ENCODE peak calls at places on chromosomes 3 and 15, in six cellular contexts. I, O, V, N, P and R are unnamed samples. For H3K27me3, the result is how much of the 10 kb centered on the place peaks cover.

GRCh38 chr3:29072626-29073025 is 208.2 kb upstream of the RBMS3 start:
- DNase-seq in I (no peak), P (no peak), N (no peak), V (no peak), O (no peak), R (no peak)

GRCh38 chr3:182491571-182491970 is 301.7 kb upstream of the ATP11B start:
- DNase-seq in V (no peak), P (no peak), I (no peak), O (no peak), N (no peak), R (no peak)

GRCh38 chr3:16484216-16484615 is 29.3 kb downstream of the RFTN1 start:
- DNase-seq in N (no peak), O (no peak), I (peak), V (peak), P (no peak), R (no peak)

GRCh38 chr3:133591271-133591742 is 17.8 kb downstream of the CDV3 start:
- DNase-seq in I (peak), N (no peak), O (no peak), P (no peak), V (no peak), R (no peak)

GRCh38 chr3:126321490-126321889 is 35.7 kb downstream of the KLF15 start:
- DNase-seq in V (no peak), P (no peak), I (no peak), N (no peak), O (no peak), R (peak)

GRCh38 chr3:3119393-3119851 is 7.3 kb upstream of the TRNT1 start:
- DNase-seq in I (no peak), O (no peak), P (no peak), N (peak), V (no peak), R (no peak)

GRCh38 chr3:5731100-5731499 is 543.6 kb downstream of the EDEM1 start:
- DNase-seq in N (peak), O (no peak), I (no peak), V (no peak), P (no peak), R (no peak)

GRCh38 chr15:48935236-48935635 is 28.5 kb downstream of the SHC4 start:
- DNase-seq in P (no peak), I (no peak), V (no peak), N (no peak), O (no peak), R (no peak)

GRCh38 chr3:194404365-194405140 is 5.5 kb upstream of the GP5 start:
- DNase-seq in V (peak), N (no peak), I (peak), O (peak), P (no peak), R (no peak)

GRCh38 chr3:147419731-147420360 is 10.7 kb downstream of the ZIC1 start:
- DNase-seq in N (no peak), P (no peak), V (no peak), O (no peak), I (no peak), R (no peak)
- H3K27me3 ChIP-seq in N (half or more), P (half or more), V (under half), O (half or more), I (half or more), R (half or more)

GRCh38 chr3:185280572-185281365 is 26.9 kb upstream of the EHHADH start:
- DNase-seq in P (no peak), V (peak), O (no peak), I (peak), N (peak), R (no peak)
- TF ChIP-seq CTCF in P (peak), V (peak), O (peak), I (peak), N (peak), R (peak)

DNA sequence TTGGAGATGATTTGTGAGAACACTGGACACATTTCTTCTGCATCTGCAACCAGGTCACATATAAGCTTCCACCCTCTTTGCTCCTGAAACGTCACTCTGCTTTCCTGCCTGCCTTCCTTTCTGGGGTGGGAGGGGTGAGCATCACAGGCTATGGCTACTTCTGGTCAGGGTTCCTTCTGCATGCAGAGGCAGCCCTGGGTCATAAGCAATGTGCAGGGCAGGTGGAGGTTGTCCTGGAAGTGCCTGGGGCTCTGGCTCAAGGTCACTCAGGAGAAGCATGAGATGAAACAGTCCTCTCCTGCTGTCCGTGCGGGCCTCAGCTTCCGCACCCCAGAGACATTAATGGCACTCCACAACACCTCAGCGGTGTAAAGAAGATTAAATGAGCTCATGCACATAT is 15.1 kb downstream of the SLC6A20 start:
- DNase-seq in O (peak), V (no peak), N (no peak), I (no peak), P (no peak), R (no peak)
- H3K27me3 ChIP-seq in O (under half), V (under half), N (under half), I (under half), P (under half), R (under half)

GRCh38 chr3:54433846-54434245 is 311.5 kb downstream of the CACNA2D3 start:
- DNase-seq in P (no peak), V (no peak), N (peak), I (peak), O (no peak), R (peak)
- TF ChIP-seq CTCF in P (peak), V (no peak), N (no peak), I (peak), O (no peak), R (peak)

GRCh38 chr3:170470063-170471006 is 51.7 kb downstream of the CLDN11 start:
- DNase-seq in P (no peak), I (no peak), N (no peak), O (no peak), V (no peak), R (no peak)
- H3K27me3 ChIP-seq in P (under half), I (under half), N (under half), O (under half), V (under half), R (under half)

GRCh38 chr3:73772076-73772475 is 147.3 kb upstream of the PDZRN3 start:
- DNase-seq in O (no peak), V (no peak), N (no peak), P (no peak), I (no peak), R (no peak)

GRCh38 chr3:73772599-73772998 is 147.9 kb upstream of the PDZRN3 start:
- DNase-seq in P (no peak), O (no peak), V (no peak), I (no peak), N (no peak), R (no peak)

GRCh38 chr3:73766599-73767378 is 142.0 kb upstream of the PDZRN3 start:
- DNase-seq in N (peak), P (no peak), O (no peak), V (peak), I (peak), R (no peak)

GRCh38 chr3:73765878-73766564 is 141.3 kb upstream of the PDZRN3 start:
- DNase-seq in V (no peak), N (no peak), I (no peak), P (no peak), O (no peak), R (no peak)

GRCh38 chr3:73768594-73769308 is 144.0 kb upstream of the PDZRN3 start:
- DNase-seq in P (no peak), O (no peak), I (peak), N (peak), V (no peak), R (no peak)
- TF ChIP-seq CTCF in P (no peak), O (no peak), I (peak), N (peak), V (no peak), R (no peak)

GRCh38 chr15:67834593-67835348 is 5.1 kb downstream of the RNU6-1 start:
- DNase-seq in N (no peak), O (no peak), I (no peak), V (no peak), P (no peak), R (no peak)

GRCh38 chr15:67836955-67837354 is 2.9 kb downstream of the RNU6-1 start:
- DNase-seq in N (no peak), V (no peak), P (no peak), O (no peak), I (no peak), R (no peak)

GRCh38 chr15:67835349-67836133 is 4.3 kb downstream of the RNU6-1 start:
- DNase-seq in O (no peak), P (no peak), N (no peak), V (no peak), I (no peak), R (peak)

GRCh38 chr15:67836477-67836876 is 3.4 kb downstream of the RNU6-1 start:
- DNase-seq in N (peak), V (no peak), P (no peak), O (peak), I (peak), R (no peak)

GRCh38 chr15:67836134-67836455 is 3.8 kb downstream of the RNU6-1 start:
- DNase-seq in I (no peak), V (no peak), P (no peak), O (no peak), N (no peak), R (no peak)
- H3K27me3 ChIP-seq in I (half or more), V (under half), P (half or more), O (half or more), N (under half), R (half or more)